ENCODE peak calls at places on chromosomes 4 and X, in eight cellular contexts. R is sigmoid colon, M is GM23338, V is GM12891, S is vagina, Q is stomach, I is transverse colon, A is breast epithelium. C is an unnamed sample.

GRCh38 chr4:183321516-183321915 is 710 bp downstream of the CLDN24 start:
- DNase-seq in R (no peak), M (no peak), V (no peak), S (no peak), Q (no peak), I (no peak), A (no peak), C (no peak)

GRCh38 chr4:71473541-71474240 is 134.9 kb downstream of the SLC4A4 start:
- DNase-seq in R (no peak), M (no peak), V (no peak), S (no peak), Q (no peak), I (no peak), A (no peak), C (no peak)

GRCh38 chrX:96685205-96686099 is 810 bp downstream of the DIAPH2 start:
- DNase-seq in R (peak), M (peak), V (no peak), S (no peak), Q (peak), I (peak), A (no peak), C (peak)

GRCh38 chr4:99652596-99653436 is 4.8 kb downstream of the C4orf54 start:
- DNase-seq in R (no peak), M (no peak), V (no peak), S (no peak), Q (no peak), I (no peak), A (no peak), C (no peak)

GRCh38 chrX:68693481-68694410 is 46.3 kb downstream of the STARD8 start:
- DNase-seq in R (peak), M (peak), V (no peak), S (no peak), Q (peak), I (peak), A (peak), C (peak)

GRCh38 chrX:133985164-133986007 is at the start of gene GPC3:
- DNase-seq in R (peak), M (peak), V (peak), S (no peak), Q (peak), I (peak), A (no peak), C (peak)

GRCh38 chr4:182843813-182844325 is 73.3 kb downstream of the DCTD start:
- DNase-seq in R (no peak), M (no peak), V (no peak), S (no peak), Q (no peak), I (no peak), A (no peak), C (no peak)

GRCh38 chrX:135931644-135932487 is 38.4 kb downstream of the SAGE1 start:
- DNase-seq in R (no peak), M (peak), V (peak), S (no peak), Q (peak), I (peak), A (no peak), C (peak)

GRCh38 chr4:147488551-147488950 is 7.7 kb downstream of the EDNRA start:
- DNase-seq in R (no peak), M (no peak), V (no peak), S (no peak), Q (no peak), I (no peak), A (no peak), C (no peak)

GRCh38 chr4:55722132-55722531 is 86.0 kb upstream of the NMU start:
- DNase-seq in R (no peak), M (no peak), V (no peak), S (no peak), Q (no peak), I (no peak), A (no peak), C (no peak)

GRCh38 chrX:22360129-22360528 is 87.4 kb downstream of the CBLL2 start:
- DNase-seq in R (peak), M (no peak), V (no peak), S (no peak), Q (no peak), I (no peak), A (no peak), C (no peak)

GRCh38 chr4:152004801-152005200 is 244.0 kb upstream of the GATB start:
- DNase-seq in R (no peak), M (no peak), V (no peak), S (no peak), Q (no peak), I (no peak), A (no peak), C (no peak)

GRCh38 chr4:4659871-4660651 is 118.2 kb upstream of the STX18 start:
- DNase-seq in R (no peak), M (no peak), V (no peak), S (no peak), Q (no peak), I (no peak), A (no peak), C (no peak)

GRCh38 chrX:13000311-13000811 is 25.5 kb downstream of the TMSB4X start:
- DNase-seq in R (no peak), M (no peak), V (no peak), S (no peak), Q (no peak), I (no peak), A (no peak), C (peak)

GRCh38 chrX:18886344-18887161 is 97.4 kb downstream of the PHKA2 start:
- DNase-seq in R (peak), M (peak), V (peak), S (no peak), Q (peak), I (peak), A (peak), C (peak)

GRCh38 chrX:43728002-43728401 is 71.9 kb downstream of the MAOA start:
- DNase-seq in R (no peak), M (no peak), V (no peak), S (no peak), Q (no peak), I (no peak), A (no peak), C (no peak)

GRCh38 chrX:8364369-8365141 is 100.1 kb upstream of the VCX3B start:
- DNase-seq in R (no peak), M (peak), V (peak), S (no peak), Q (peak), I (no peak), A (no peak), C (peak)

GRCh38 chr4:147727476-147728028 is 4.3 kb upstream of the ARHGAP10 start:
- DNase-seq in R (no peak), M (no peak), V (no peak), S (no peak), Q (no peak), I (no peak), A (no peak), C (no peak)

GRCh38 chr4:113368056-113368455 is 318.6 kb downstream of the ANK2 start:
- DNase-seq in R (no peak), M (no peak), V (no peak), S (no peak), Q (no peak), I (no peak), A (no peak), C (no peak)

GRCh38 chr4:147822128-147822527 is 90.2 kb downstream of the ARHGAP10 start:
- DNase-seq in R (peak), M (no peak), V (no peak), S (no peak), Q (peak), I (peak), A (peak), C (peak)

GRCh38 chr4:113673450-113673849 is 88.1 kb downstream of the CAMK2D start:
- DNase-seq in R (no peak), M (peak), V (no peak), S (no peak), Q (no peak), I (peak), A (no peak), C (no peak)

GRCh38 chr4:45119376-45119775 is 393.0 kb upstream of the GNPDA2 start:
- DNase-seq in R (no peak), M (no peak), V (no peak), S (no peak), Q (no peak), I (no peak), A (no peak), C (no peak)

GRCh38 chr4:40506066-40506465 is 123.6 kb downstream of the RBM47 start:
- DNase-seq in R (no peak), M (no peak), V (no peak), S (no peak), Q (no peak), I (no peak), A (no peak), C (no peak)

GRCh38 chr4:139593091-139593564 is 37.1 kb upstream of the SETD7 start:
- DNase-seq in R (no peak), M (peak), V (no peak), S (no peak), Q (no peak), I (no peak), A (no peak), C (no peak)

GRCh38 chr4:26787461-26788340 is 72.9 kb upstream of the STIM2 start:
- DNase-seq in R (no peak), M (peak), V (no peak), S (no peak), Q (peak), I (peak), A (no peak), C (peak)

GRCh38 chr4:121950212-121950679 is 1.6 kb downstream of the TRPC3 start:
- DNase-seq in R (peak), M (peak), V (peak), S (no peak), Q (peak), I (peak), A (peak), C (peak)
- TF ChIP-seq POLR2AphosphoS5 in R (no peak), M (no peak), V (no peak), S (no peak), Q (no peak), I (no peak), A (no peak), C (no peak)

GRCh38 chr4:107997001-107997788 is 7.5 kb downstream of the HADH start:
- DNase-seq in R (peak), M (no peak), V (no peak), S (no peak), Q (no peak), I (no peak), A (no peak), C (no peak)
- TF ChIP-seq POLR2AphosphoS5 in R (peak), M (no peak), V (no peak), S (no peak), Q (peak), I (peak), A (no peak), C (peak)

GRCh38 chr4:104915373-104915772 is 231.3 kb upstream of the TET2 start:
- DNase-seq in R (no peak), M (no peak), V (no peak), S (no peak), Q (no peak), I (no peak), A (no peak), C (no peak)

GRCh38 chr4:104912518-104912917 is 234.2 kb upstream of the TET2 start:
- DNase-seq in R (no peak), M (no peak), V (no peak), S (no peak), Q (no peak), I (no peak), A (no peak), C (no peak)

DNA sequence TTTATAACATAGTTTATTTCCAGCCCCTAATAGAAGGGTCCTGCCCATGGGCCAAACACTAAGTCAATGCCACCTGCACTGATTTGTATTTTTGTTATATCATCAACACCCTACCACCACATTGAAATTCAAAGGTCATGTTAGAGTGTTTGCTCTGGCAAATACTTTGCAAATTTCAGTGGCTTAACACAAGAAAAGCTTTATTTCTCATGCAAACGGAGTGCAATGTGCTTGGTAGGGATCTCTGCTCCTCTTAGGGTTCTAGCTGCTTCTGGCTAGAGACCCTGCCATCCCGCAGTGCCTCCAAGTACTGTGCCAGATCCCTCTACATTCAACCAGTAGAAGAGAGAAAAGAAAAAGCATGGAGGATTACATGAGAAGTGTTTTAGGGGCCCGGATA is 230.8 kb upstream of the TET2 start:
- DNase-seq in R (no peak), M (peak), V (no peak), S (no peak), Q (no peak), I (no peak), A (no peak), C (no peak)
- TF ChIP-seq POLR2AphosphoS5 in R (no peak), M (peak), V (no peak), S (no peak), Q (no peak), I (no peak), A (no peak), C (no peak)

DNA sequence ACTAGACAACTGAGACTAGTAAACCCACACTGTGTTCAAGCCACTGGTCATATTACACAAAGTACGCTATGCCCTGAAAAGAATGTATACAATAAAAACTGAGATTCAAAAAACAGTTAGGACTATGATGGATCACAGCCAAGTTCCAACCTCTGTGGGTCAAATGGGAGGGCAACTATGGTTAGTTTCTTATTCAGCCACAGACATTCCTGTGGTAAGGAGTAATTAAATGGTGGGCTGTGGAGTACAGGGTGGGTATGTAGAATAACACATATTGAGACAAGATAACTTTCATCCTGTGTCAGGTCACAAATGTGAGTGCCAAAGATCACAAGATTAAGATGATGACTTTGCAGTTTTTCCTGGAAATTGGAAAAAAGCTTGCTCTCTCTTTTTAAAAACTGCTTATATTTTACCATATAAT is 167.2 kb downstream of the NPNT start:
- DNase-seq in R (no peak), M (no peak), V (no peak), S (no peak), Q (no peak), I (no peak), A (no peak), C (no peak)
- TF ChIP-seq POLR2AphosphoS5 in R (no peak), M (no peak), V (no peak), S (no peak), Q (no peak), I (no peak), A (no peak), C (no peak)

GRCh38 chrX:65997978-65998717 is 41.7 kb downstream of the VSIG4 start:
- DNase-seq in R (no peak), M (no peak), V (no peak), S (no peak), Q (no peak), I (no peak), A (no peak), C (no peak)
- TF ChIP-seq POLR2AphosphoS5 in R (no peak), M (no peak), V (no peak), S (no peak), Q (no peak), I (no peak), A (no peak), C (no peak)

DNA sequence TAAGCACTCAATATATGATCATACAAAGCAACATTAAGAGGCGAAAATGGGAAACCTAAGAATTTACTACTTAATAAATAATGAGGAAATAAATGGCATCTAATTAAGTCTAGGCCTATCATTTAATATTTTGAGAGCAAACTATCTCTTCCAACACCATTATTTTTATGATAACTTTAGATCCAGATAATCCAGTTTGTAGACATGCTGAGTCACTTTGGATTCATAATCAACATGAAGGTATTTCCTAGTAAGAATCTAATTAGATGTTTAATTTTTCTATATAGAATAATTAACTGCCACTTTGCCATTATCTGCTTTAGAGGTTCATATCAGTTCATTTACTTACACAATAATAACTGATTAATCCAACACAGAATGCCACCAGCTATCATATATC is 336.2 kb downstream of the INPP4B start:
- DNase-seq in R (no peak), M (no peak), V (no peak), S (no peak), Q (no peak), I (no peak), A (no peak), C (no peak)
- TF ChIP-seq POLR2AphosphoS5 in R (no peak), M (no peak), V (no peak), S (no peak), Q (no peak), I (no peak), A (no peak), C (no peak)

GRCh38 chr4:2364654-2365053 is 53.8 kb downstream of the ZFYVE28 start:
- DNase-seq in R (peak), M (no peak), V (no peak), S (no peak), Q (peak), I (peak), A (no peak), C (no peak)
- TF ChIP-seq POLR2AphosphoS5 in R (no peak), M (no peak), V (no peak), S (peak), Q (no peak), I (no peak), A (no peak), C (no peak)

GRCh38 chr4:3074078-3074845 is at the start of the genes HTT and HTT-AS:
- DNase-seq in R (peak), M (peak), V (peak), S (peak), Q (peak), I (peak), A (peak), C (peak)

GRCh38 chr4:3075652-3075981 is 1.1 kb downstream of the HTT start:
- DNase-seq in R (no peak), M (no peak), V (no peak), S (no peak), Q (no peak), I (no peak), A (no peak), C (no peak)

GRCh38 chr4:3079694-3080123 is 5.2 kb downstream of the HTT start:
- DNase-seq in R (no peak), M (no peak), V (no peak), S (no peak), Q (no peak), I (no peak), A (no peak), C (no peak)

GRCh38 chr4:3074846-3075651 is 568 bp downstream of the HTT start:
- DNase-seq in R (peak), M (peak), V (no peak), S (no peak), Q (peak), I (peak), A (peak), C (peak)

DNA sequence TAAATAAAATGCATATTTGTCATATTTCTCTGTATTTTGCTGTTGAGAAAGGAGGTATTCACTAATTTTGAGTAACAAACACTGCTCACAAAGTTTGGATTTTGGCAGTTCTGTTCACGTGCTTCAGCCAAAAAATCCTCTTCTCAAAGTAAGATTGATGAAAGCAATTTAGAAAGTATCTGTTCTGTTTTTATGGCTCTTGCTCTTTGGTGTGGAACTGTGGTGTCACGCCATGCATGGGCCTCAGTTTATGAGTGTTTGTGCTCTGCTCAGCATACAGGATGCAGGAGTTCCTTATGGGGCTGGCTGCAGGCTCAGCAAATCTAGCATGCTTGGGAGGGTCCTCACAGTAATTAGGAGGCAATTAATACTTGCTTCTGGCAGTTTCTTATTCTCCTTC is 3.3 kb downstream of the HTT start:
- DNase-seq in R (no peak), M (no peak), V (no peak), S (no peak), Q (no peak), I (no peak), A (no peak), C (no peak)
- TF ChIP-seq POLR2AphosphoS5 in R (no peak), M (no peak), V (peak), S (no peak), Q (no peak), I (no peak), A (no peak), C (peak)

DNA sequence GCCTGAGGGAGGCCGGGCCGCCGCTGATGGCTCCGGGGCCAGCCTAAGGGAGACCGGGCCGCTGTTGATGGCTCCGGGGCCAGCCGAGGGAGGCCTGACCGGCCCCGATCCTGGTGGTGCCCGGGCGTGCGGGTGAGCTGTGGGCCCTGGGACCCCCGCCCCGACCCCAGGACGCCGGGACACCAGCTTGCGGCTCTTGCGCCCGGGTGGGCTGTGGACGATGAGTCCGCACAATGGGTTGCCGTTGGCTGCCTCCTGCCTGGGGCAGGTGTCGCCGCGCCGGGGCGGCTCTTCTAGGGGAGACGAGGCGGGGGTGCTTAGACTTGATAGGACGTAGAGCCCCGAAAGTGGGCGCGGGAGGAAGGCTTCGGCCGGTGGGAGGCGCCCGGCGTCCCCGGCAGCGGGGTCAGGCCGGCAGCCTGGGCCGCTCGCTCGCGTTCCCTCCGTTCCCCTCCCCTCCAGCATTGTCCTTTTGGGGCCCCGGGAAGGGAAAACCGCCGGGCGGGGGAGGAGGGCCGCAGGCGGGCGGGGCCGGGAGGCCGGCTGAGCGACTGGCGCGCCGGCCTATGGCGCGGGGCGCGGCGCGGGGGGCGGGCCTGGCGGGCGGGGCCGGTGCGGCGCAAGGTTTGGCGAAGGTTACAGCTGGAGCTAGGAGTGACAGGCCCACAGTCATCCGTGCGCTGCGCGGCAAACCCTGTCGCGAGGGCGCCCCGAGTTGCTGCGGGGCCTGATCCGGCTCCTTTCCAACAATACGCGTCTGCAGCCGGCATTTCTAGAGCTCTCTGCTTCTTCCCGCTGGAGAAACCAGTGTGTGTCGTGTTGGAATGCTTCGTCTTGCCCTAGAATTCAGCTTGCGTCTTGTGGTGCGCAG is 819 bp downstream of the KIAA0232 start:
- DNase-seq in R (peak), M (peak), V (peak), S (no peak), Q (peak), I (peak), A (peak), C (peak)
- TF ChIP-seq POLR2AphosphoS5 in R (peak), M (peak), V (no peak), S (peak), Q (peak), I (peak), A (peak), C (peak)